ENCODE peak calls at places on chromosomes 3 and 15, in four cellular contexts. N is stimulated activated CD4-positive, alpha-beta T cell treated with anti-CD3 and anti-CD28 coated beads, Interleukin-15, amount 100 ng/mL, for 1 hour; F is neural crest cell; A is fibroblast of lung. V is an unnamed sample.

GRCh38 chr3:177279118-177279815 is 82.0 kb upstream of the TBL1XR1 start:
- DNase-seq in F (no peak), A (no peak), N (no peak), V (no peak)

GRCh38 chr3:143885803-143886427 is 37.6 kb upstream of the SLC9A9 start:
- DNase-seq in F (peak), A (peak), N (no peak), V (peak)

GRCh38 chr15:85324202-85324601 is 56.2 kb upstream of the AKAP13 start:
- DNase-seq in A (no peak), F (no peak), N (no peak), V (no peak)

GRCh38 chr15:74815121-74815933 is 2.7 kb downstream of the LMAN1L start:
- DNase-seq in N (no peak), A (no peak), F (no peak), V (no peak)

GRCh38 chr3:141248064-141248463 is 16.4 kb downstream of the PXYLP1 start:
- DNase-seq in F (no peak), A (no peak), N (no peak), V (no peak)

GRCh38 chr15:51782357-51782896 is 31.0 kb downstream of the TMOD2 start:
- DNase-seq in N (no peak), A (peak), F (no peak), V (no peak)

GRCh38 chr3:29871087-29871486 is 590.2 kb downstream of the RBMS3 start:
- DNase-seq in F (no peak), A (no peak), N (no peak), V (no peak)

GRCh38 chr3:43704697-43705096 is 14.0 kb downstream of the ABHD5 start:
- DNase-seq in A (peak), F (no peak), N (no peak), V (no peak)

GRCh38 chr3:48399387-48400172 is 27.6 kb downstream of the FBXW12 start:
- DNase-seq in N (no peak), A (no peak), F (no peak), V (no peak)

GRCh38 chr3:194998948-194999347 is 272.0 kb downstream of the XXYLT1 start:
- DNase-seq in A (no peak), F (no peak), N (no peak), V (no peak)

GRCh38 chr15:70069716-70070115 is 28.0 kb downstream of the TLE3 start:
- DNase-seq in F (no peak), A (no peak), N (no peak), V (no peak)

GRCh38 chr15:52093539-52094502 is 18.8 kb downstream of the BCL2L10 start:
- DNase-seq in A (peak), F (no peak), N (no peak), V (peak)

GRCh38 chr3:136792931-136793330 is 26.0 kb upstream of the SLC35G2 start:
- DNase-seq in F (peak), A (no peak), N (no peak), V (no peak)

GRCh38 chr3:47578119-47578630 is 490 bp downstream of the CSPG5 start:
- DNase-seq in A (no peak), F (peak), N (peak), V (no peak)

GRCh38 chr15:42549052-42549491 is 434 bp downstream of the HAUS2 start:
- DNase-seq in N (no peak), A (peak), F (no peak), V (peak)

GRCh38 chr3:53009826-53010539 is 35.9 kb downstream of the SFMBT1 start:
- DNase-seq in F (no peak), N (no peak), A (no peak), V (no peak)

GRCh38 chr3:72590732-72591192 is 257.5 kb downstream of the SHQ1 start:
- DNase-seq in N (no peak), A (no peak), F (peak), V (no peak)

GRCh38 chr3:42110631-42111030 is 19.5 kb downstream of the TRAK1 start:
- DNase-seq in A (no peak), F (no peak), N (no peak), V (no peak)

GRCh38 chr15:74041777-74042435 is 40.4 kb downstream of the GOLGA6A start:
- DNase-seq in N (no peak), F (no peak), A (no peak), V (no peak)